ENCODE peak calls at places on chromosomes 5 and 9, in seven cellular contexts. H is GM06990, T is cardiac fibroblast, P is cardiac muscle cell, R is PC-3, O is osteocyte, D is HepG2. B is an unnamed sample.

GRCh38 chr9:94663139-94663538 is 23.8 kb upstream of the FBP1 start:
- DNase-seq in H (no peak), T (no peak), P (no peak), R (no peak), O (no peak), D (no peak), B (no peak)

GRCh38 chr5:102690910-102691309 is 64.2 kb upstream of the PAM start:
- DNase-seq in H (no peak), T (no peak), P (no peak), R (no peak), O (no peak), D (no peak), B (no peak)

GRCh38 chr9:93218161-93218560 is 34.2 kb downstream of the WNK2 start:
- DNase-seq in H (no peak), T (no peak), P (no peak), R (no peak), O (no peak), D (no peak), B (no peak)

GRCh38 chr9:103364753-103365152 is 369.6 kb downstream of the CYLC2 start:
- DNase-seq in H (no peak), T (peak; percentile 62), P (peak; percentile 38), R (peak; percentile 18), O (no peak), D (no peak), B (no peak)

GRCh38 chr9:86792136-86792535 is 155.2 kb downstream of the GAS1 start:
- DNase-seq in H (no peak), T (no peak), P (no peak), R (peak; percentile 87), O (no peak), D (no peak), B (no peak)

GRCh38 chr5:40165789-40166728 is 513.7 kb upstream of the PTGER4 start:
- DNase-seq in H (no peak), T (no peak), P (peak; percentile 3), R (peak; percentile 55), O (no peak), D (no peak), B (no peak)

GRCh38 chr9:123834218-123834906 is 95.6 kb downstream of the DENND1A start:
- DNase-seq in H (no peak), T (peak; percentile 47), P (peak; percentile 46), R (no peak), O (no peak), D (no peak), B (no peak)

GRCh38 chr9:125121156-125121555 is 22.2 kb downstream of the SCAI start:
- DNase-seq in H (no peak), T (no peak), P (no peak), R (peak; percentile 38), O (peak; percentile 11), D (peak; percentile 34), B (no peak)

GRCh38 chr5:56829137-56829536 is 13.8 kb downstream of the MAP3K1 start:
- DNase-seq in H (no peak), T (no peak), P (no peak), R (peak; percentile 79), O (no peak), D (no peak), B (no peak)

GRCh38 chr9:113687680-113688371 is 188.3 kb upstream of the ZNF618 start:
- DNase-seq in H (no peak), T (peak; percentile 74), P (peak; percentile 72), R (no peak), O (no peak), D (no peak), B (no peak)

GRCh38 chr5:95022967-95023695 is 261.8 kb downstream of the MCTP1 start:
- DNase-seq in H (no peak), T (no peak), P (no peak), R (peak; percentile 4), O (no peak), D (no peak), B (no peak)

GRCh38 chr5:103526164-103526915 is 36.2 kb downstream of the NUDT12 start:
- DNase-seq in H (no peak), T (peak; percentile 87), P (peak; percentile 85), R (no peak), O (no peak), D (no peak), B (no peak)

GRCh38 chr5:160188151-160188967 is 40.9 kb upstream of the FABP6 start:
- DNase-seq in H (no peak), T (peak; percentile 91), P (peak; percentile 88), R (peak; percentile 39), O (no peak), D (no peak), B (peak; percentile 96)

GRCh38 chr9:15999422-16000339 is 446.8 kb downstream of the CCDC171 start:
- DNase-seq in H (no peak), T (peak; percentile 82), P (peak; percentile 83), R (peak; percentile 88), O (no peak), D (no peak), B (no peak)

GRCh38 chr5:80435476-80435875 is 27.6 kb downstream of the ZFYVE16 start:
- DNase-seq in H (no peak), T (no peak), P (no peak), R (no peak), O (no peak), D (no peak), B (no peak)

GRCh38 chr5:5141011-5141599 is 975 bp downstream of the ADAMTS16 start:
- DNase-seq in H (no peak), T (no peak), P (no peak), R (peak; percentile 16), O (no peak), D (no peak), B (no peak)

GRCh38 chr5:20286512-20286911 is 298.5 kb upstream of the CDH18 start:
- DNase-seq in H (no peak), T (peak; percentile 65), P (peak; percentile 65), R (peak; percentile 93), O (no peak), D (no peak), B (no peak)

DNA sequence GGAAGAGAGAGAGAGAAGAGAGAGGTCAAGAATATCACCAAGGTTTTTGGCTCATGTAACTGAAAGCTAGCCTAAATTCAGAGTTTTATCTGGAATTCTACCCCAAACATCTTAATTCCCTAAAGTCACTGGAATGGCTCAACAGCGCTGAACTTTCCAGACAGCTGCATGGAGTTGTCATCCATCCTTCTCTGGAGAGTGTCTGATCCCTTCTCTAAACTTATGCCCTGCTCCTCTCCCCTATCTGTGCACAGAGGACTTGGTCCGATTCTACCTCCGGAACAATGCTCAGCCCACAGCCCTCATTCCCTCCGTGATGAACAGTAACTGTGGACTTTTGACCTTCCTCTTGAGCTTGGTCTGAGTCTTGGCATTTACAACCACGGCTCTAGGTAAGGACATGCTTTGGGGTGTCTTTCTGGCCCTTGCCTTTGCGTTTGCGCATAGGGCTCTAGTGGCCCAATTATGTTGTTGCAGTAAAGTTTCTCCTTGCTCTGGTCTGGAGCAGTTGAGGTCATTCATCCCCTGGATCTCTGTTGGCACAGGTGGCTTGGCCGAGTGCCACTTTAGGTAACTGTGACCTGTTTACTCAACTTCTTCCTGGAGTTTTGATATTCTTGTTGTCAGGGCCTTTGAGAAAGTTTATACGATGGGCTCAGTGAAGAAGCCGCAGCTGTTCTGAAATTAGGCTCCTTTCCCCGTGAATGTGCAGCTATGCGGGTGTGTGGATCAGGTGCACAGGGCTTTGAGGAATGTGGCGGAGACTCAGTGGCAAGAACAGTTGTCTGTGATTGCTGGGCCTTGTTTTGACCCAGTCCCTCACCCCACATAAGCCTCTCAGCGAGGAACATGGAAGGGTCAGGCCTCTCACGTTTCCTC is 18.4 kb upstream of the CD180 start:
- DNase-seq in H (no peak), T (no peak), P (no peak), R (no peak), O (peak; percentile 76), D (no peak), B (no peak)
- TF ChIP-seq CTCF in H (no peak), T (no peak), P (no peak), R (no peak), O (no peak), D (no peak), B (no peak)

GRCh38 chr5:172294831-172295230 is 11.3 kb upstream of the UBTD2 start:
- DNase-seq in H (no peak), T (no peak), P (no peak), R (no peak), O (no peak), D (peak; percentile 67), B (no peak)

GRCh38 chr5:172288465-172288864 is 4.9 kb upstream of the UBTD2 start:
- DNase-seq in H (no peak), T (no peak), P (no peak), R (no peak), O (no peak), D (no peak), B (no peak)

GRCh38 chr5:172293745-172294342 is 10.3 kb upstream of the UBTD2 start:
- DNase-seq in H (no peak), T (no peak), P (no peak), R (no peak), O (no peak), D (no peak), B (no peak)

GRCh38 chr5:172293054-172293744 is 9.6 kb upstream of the UBTD2 start:
- DNase-seq in H (peak; percentile 44), T (peak; percentile 86), P (peak; percentile 84), R (peak; percentile 81), O (peak; percentile 85), D (peak; percentile 80), B (peak; percentile 85)
- TF ChIP-seq CTCF in H (peak; percentile 93), T (peak; percentile 93), P (peak; percentile 89), R (peak; percentile 92), O (peak; percentile 95), D (peak; percentile 93), B (peak; percentile 64)

GRCh38 chr5:147346006-147346561 is 111.3 kb downstream of the STK32A start:
- DNase-seq in H (no peak), T (no peak), P (no peak), R (no peak), O (no peak), D (no peak), B (no peak)
- TF ChIP-seq CTCF in H (peak; percentile 10), T (no peak), P (no peak), R (peak; percentile 22), O (no peak), D (no peak), B (no peak)

DNA sequence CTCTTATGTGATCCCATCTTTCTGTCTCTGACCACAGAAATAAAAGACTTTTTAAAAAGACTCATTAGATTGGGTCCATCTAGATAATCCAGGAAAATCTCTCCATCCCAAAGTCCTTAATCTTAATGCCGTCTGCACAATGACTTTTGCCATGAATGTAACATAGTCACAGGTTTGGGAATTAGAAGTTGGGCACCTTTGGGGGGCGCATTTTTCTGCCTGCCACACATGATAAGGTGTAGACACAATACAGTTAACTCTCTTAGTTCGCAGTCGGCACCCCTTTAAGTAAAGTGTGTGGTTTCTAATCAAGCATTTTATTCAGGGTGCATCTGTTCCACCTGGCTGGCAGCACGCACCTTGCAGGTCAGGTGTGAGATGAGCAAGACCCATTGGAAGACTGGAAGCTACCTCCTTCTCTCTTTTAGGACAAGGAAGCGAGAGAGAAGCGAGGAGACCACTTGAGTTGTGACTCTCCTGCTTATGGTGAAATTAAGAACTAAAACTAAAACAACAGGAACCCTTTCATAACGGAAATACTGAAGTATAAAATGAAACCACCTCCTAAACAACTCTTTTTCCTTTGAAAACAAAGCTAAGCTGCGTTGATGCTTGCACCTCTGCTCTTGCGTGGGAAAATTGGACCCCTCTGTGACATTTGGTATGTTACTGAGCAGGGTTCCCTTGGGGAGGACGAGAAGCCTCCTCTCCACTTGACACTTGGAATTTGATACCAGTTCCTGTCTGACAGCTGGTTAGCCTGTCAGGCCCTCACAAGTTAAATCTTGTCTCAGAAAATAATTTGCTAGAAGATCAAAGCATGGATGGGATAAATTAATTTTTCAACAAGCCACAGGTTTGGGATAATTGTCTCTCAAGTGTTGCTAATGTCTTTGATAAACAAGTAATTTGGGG is 304.6 kb upstream of the DMRT1 start:
- DNase-seq in H (no peak), T (no peak), P (no peak), R (no peak), O (no peak), D (no peak), B (no peak)
- TF ChIP-seq CTCF in H (no peak), T (no peak), P (no peak), R (no peak), O (no peak), D (no peak), B (no peak)

B was measured in testis.